ENCODE peak calls at places on chromosomes 11 and 22, in ten cellular contexts. U, H, T, M, B, N, R, A, Q and G are unnamed samples.
A peak's percentile ranks its signal among the peaks of the same experiment; 100 is the strongest.

GRCh38 chr11:65822760-65823528 is 10.8 kb upstream of the SNX32 start:
- DNase-seq in U (peak; percentile 60), H (no peak), T (no peak), M (no peak), B (no peak), N (no peak), R (peak; percentile 80), A (peak; percentile 68), Q (no peak), G (no peak)

GRCh38 chr11:26073646-26074045 is 258.3 kb upstream of the ANO3 start:
- DNase-seq in U (no peak), H (no peak), T (no peak), M (no peak), B (no peak), N (no peak), R (no peak), A (no peak), Q (no peak), G (no peak)

GRCh38 chr22:45587638-45588481 is 83.8 kb upstream of the ATXN10 start:
- DNase-seq in U (no peak), H (no peak), T (peak; percentile 83), M (no peak), B (no peak), N (no peak), R (no peak), A (no peak), Q (no peak), G (no peak)

GRCh38 chr22:37604875-37605274 is 3.8 kb upstream of the GGA1 start:
- DNase-seq in U (no peak), H (no peak), T (no peak), M (no peak), B (no peak), N (no peak), R (no peak), A (no peak), Q (no peak), G (peak; percentile 85)

GRCh38 chr22:50498322-50498861 is 9.1 kb downstream of the LMF2 start:
- DNase-seq in U (peak; percentile 86), H (peak; percentile 70), T (peak; percentile 51), M (no peak), B (no peak), N (no peak), R (peak; percentile 86), A (peak; percentile 84), Q (no peak), G (no peak)

GRCh38 chr22:26330971-26331625 is 98.0 kb upstream of the ASPHD2 start:
- DNase-seq in U (no peak), H (peak; percentile 30), T (peak; percentile 23), M (peak; percentile 55), B (no peak), N (peak; percentile 19), R (peak; percentile 73), A (peak; percentile 64), Q (peak; percentile 46), G (no peak)

GRCh38 chr22:33166206-33166605 is 108.0 kb upstream of the SYN3 start:
- DNase-seq in U (no peak), H (no peak), T (no peak), M (no peak), B (no peak), N (no peak), R (no peak), A (no peak), Q (no peak), G (no peak)

GRCh38 chr11:20057055-20057943 is 103.0 kb downstream of the DBX1 start:
- DNase-seq in U (no peak), H (no peak), T (peak; percentile 65), M (no peak), B (no peak), N (no peak), R (no peak), A (no peak), Q (no peak), G (no peak)

GRCh38 chr11:46553746-46554204 is 40.0 kb downstream of the AMBRA1 start:
- DNase-seq in U (no peak), H (no peak), T (no peak), M (no peak), B (no peak), N (no peak), R (no peak), A (no peak), Q (no peak), G (no peak)

GRCh38 chr11:126702165-126702738 is 298.3 kb downstream of the KIRREL3 start:
- DNase-seq in U (no peak), H (no peak), T (peak; percentile 38), M (no peak), B (no peak), N (no peak), R (no peak), A (no peak), Q (no peak), G (no peak)

GRCh38 chr11:123268118-123268517 is 73.1 kb upstream of the CLMP start:
- DNase-seq in U (no peak), H (no peak), T (no peak), M (no peak), B (no peak), N (no peak), R (no peak), A (no peak), Q (no peak), G (no peak)

GRCh38 chr11:1763336-1763795 is 361 bp downstream of the CTSD start:
- DNase-seq in U (no peak), H (peak; percentile 51), T (no peak), M (no peak), B (no peak), N (no peak), R (no peak), A (no peak), Q (peak; percentile 41), G (no peak)

GRCh38 chr11:1765871-1766718 is 2.4 kb upstream of the CTSD start:
- DNase-seq in U (peak; percentile 57), H (peak; percentile 13), T (no peak), M (peak; percentile 46), B (peak; percentile 19), N (no peak), R (peak; percentile 5), A (no peak), Q (no peak), G (peak; percentile 76)

GRCh38 chr11:1762537-1763302 is 1.0 kb downstream of the CTSD start:
- DNase-seq in U (peak; percentile 78), H (peak; percentile 92), T (no peak), M (no peak), B (no peak), N (peak; percentile 77), R (peak; percentile 90), A (peak; percentile 91), Q (peak; percentile 94), G (peak; percentile 83)

GRCh38 chr11:1761857-1762536 is 1.7 kb downstream of the CTSD start:
- DNase-seq in U (peak; percentile 66), H (peak; percentile 36), T (no peak), M (no peak), B (no peak), N (no peak), R (no peak), A (no peak), Q (peak; percentile 42), G (peak; percentile 81)

DNA sequence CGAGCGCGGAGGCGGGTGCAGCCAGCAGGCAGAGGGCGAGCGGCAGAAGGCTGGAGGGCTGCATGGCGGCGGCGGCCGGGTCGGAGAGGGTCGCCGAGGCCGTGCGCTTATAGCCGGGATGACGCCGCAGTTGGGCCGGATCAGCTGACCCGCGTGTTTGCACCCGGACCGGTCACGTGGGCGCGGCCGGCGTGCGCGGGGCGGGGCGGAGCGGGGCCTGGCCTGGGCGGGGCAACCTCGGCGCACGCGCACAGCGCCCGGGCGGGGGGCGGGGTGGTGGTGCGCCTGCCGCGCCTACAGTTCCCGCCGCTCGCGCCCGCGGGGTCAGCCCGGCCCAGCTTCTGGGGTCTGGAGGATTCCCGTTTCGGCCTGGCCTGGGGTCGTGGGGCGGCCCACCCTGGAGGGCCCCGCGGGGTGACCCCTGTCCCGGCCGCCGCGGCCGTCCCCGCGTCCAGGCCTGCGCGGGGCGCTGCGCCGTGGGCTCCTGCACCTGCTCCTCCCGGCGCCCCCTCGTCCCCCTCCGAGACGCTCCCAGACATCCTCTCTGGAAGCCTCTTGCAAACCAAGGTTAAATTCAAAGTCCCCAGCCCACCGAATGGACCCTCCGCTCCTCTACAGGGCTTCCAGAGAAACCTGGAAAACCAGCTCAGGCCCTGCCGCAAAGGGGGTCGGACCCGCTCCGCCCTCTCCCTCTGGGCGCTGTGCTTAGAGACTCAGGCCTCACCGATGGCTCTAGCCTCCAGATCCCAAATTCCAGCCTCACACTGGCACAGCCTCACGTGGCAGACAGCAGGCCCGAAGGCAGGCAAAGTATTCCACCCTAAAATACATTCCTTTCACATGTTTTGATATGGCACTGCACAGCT is at the start of gene CTSD:
- DNase-seq in U (peak; percentile 95), H (peak; percentile 89), T (peak; percentile 69), M (peak; percentile 94), B (peak; percentile 91), N (peak; percentile 78), R (peak; percentile 92), A (peak; percentile 93), Q (peak; percentile 89), G (peak; percentile 97)
- TF ChIP-seq POLR2A in U (peak; percentile 85), H (peak; percentile 89), T (no peak), M (no peak), B (no peak), N (no peak), R (peak; percentile 76), A (peak; percentile 78), Q (peak; percentile 95), G (no peak)

DNA sequence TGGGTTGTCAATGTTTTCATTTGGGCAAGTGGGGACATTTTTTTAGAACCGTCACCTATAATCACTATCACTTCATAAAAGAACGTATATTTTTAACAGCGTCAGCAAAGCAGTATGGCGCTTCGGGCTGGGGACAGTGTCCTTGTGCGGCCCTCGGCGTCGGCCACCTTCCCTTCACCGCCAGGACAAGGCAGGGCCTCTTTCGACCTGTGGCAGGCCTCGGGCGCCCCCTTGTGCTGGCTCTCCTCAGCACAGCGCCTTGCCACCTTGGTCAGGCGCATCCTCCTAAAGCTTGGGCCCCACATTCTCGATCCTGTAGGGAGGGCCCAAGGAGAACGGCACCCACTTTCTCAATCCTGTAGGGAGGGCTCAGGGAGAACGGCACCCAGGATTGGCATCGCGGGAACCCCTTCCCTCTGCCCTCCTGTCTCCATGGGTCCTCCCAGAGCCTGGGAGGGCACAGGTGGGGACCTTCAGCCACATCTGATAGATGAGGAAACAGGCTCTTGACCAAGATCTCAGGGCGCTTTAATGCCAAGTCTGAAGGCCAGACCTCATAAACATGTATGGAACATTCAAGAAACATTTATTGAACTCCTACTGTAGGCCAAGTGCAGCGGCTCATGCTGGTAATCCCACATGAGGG is 11.5 kb upstream of the FADD start:
- DNase-seq in U (peak; percentile 80), H (peak; percentile 69), T (peak; percentile 49), M (no peak), B (peak; percentile 67), N (peak; percentile 52), R (peak; percentile 84), A (peak; percentile 79), Q (peak; percentile 40), G (peak; percentile 87)
- TF ChIP-seq CTCF in U (peak; percentile 96), H (peak; percentile 86), T (peak; percentile 91), M (peak; percentile 77), B (peak; percentile 37), N (peak; percentile 57), R (peak; percentile 84), A (peak; percentile 85), Q (peak; percentile 82), G (peak; percentile 74)

GRCh38 chr11:49208006-49208721 is at the start of gene FOLH1:
- DNase-seq in U (peak; percentile 70), H (no peak), T (no peak), M (peak; percentile 63), B (peak; percentile 34), N (no peak), R (peak; percentile 29), A (no peak), Q (no peak), G (peak; percentile 75)
- TF ChIP-seq POLR2A in U (peak; percentile 46), H (no peak), T (no peak), M (no peak), B (no peak), N (no peak), R (no peak), A (no peak), Q (no peak), G (no peak)

GRCh38 chr22:17562906-17563870 is at the start of gene SLC25A18:
- DNase-seq in U (peak; percentile 81), H (peak; percentile 37), T (no peak), M (peak; percentile 90), B (no peak), N (no peak), R (peak; percentile 49), A (peak; percentile 21), Q (peak; percentile 91), G (peak; percentile 9)
- TF ChIP-seq CTCF in U (no peak), H (peak; percentile 16), T (no peak), M (no peak), B (no peak), N (peak; percentile 11), R (no peak), A (peak; percentile 21), Q (no peak), G (no peak)